ENCODE peak calls at places on chromosomes 13 and 19, in seven cellular contexts. O, E, C, U, A, Y and M are unnamed samples.

GRCh38 chr19:8456064-8456463 is 11.3 kb downstream of the HNRNPM start:
- DNase-seq in O (no peak), E (peak; percentile 39), C (no peak), U (no peak), A (no peak), Y (peak; percentile 61), M (peak; percentile 66)

GRCh38 chr13:102147353-102147752 is 254.5 kb downstream of the FGF14 start:
- DNase-seq in O (no peak), E (no peak), C (no peak), U (no peak), A (no peak), Y (no peak), M (no peak)

GRCh38 chr19:6125571-6125989 is 9.9 kb upstream of the ACSBG2 start:
- DNase-seq in O (peak; percentile 66), E (peak; percentile 35), C (peak; percentile 57), U (peak; percentile 60), A (peak; percentile 63), Y (no peak), M (no peak)

GRCh38 chr19:50203281-50204080 is at the start of gene MYH14:
- DNase-seq in O (peak; percentile 92), E (no peak), C (peak; percentile 68), U (peak; percentile 4), A (peak; percentile 85), Y (peak; percentile 97), M (peak; percentile 70)

GRCh38 chr19:23345838-23346237 is 49.4 kb downstream of the ZNF91 start:
- DNase-seq in O (no peak), E (no peak), C (no peak), U (no peak), A (no peak), Y (no peak), M (no peak)

GRCh38 chr19:10936661-10937084 is 8.1 kb downstream of the TIMM29 start:
- DNase-seq in O (no peak), E (peak; percentile 64), C (peak; percentile 63), U (peak; percentile 56), A (peak; percentile 61), Y (no peak), M (no peak)

GRCh38 chr13:51785592-51786424 is 18.2 kb downstream of the DHRS12 start:
- DNase-seq in O (no peak), E (no peak), C (no peak), U (no peak), A (peak; percentile 60), Y (peak; percentile 72), M (no peak)

GRCh38 chr19:58166708-58167280 is 16.1 kb upstream of the ZNF274 start:
- DNase-seq in O (no peak), E (no peak), C (no peak), U (no peak), A (no peak), Y (no peak), M (no peak)

GRCh38 chr13:93413972-93414717 is 187.5 kb downstream of the GPC6 start:
- DNase-seq in O (no peak), E (no peak), C (no peak), U (peak; percentile 8), A (no peak), Y (no peak), M (no peak)

GRCh38 chr13:41696163-41697003 is 239.0 kb downstream of the RGCC start:
- DNase-seq in O (no peak), E (no peak), C (no peak), U (peak; percentile 93), A (no peak), Y (no peak), M (no peak)

GRCh38 chr13:28719656-28720055 is 886 bp upstream of the SLC46A3 start:
- DNase-seq in O (no peak), E (no peak), C (no peak), U (peak; percentile 89), A (no peak), Y (no peak), M (no peak)

GRCh38 chr19:7505682-7506384 is 10.1 kb upstream of the ZNF358 start:
- DNase-seq in O (no peak), E (peak; percentile 29), C (peak; percentile 63), U (no peak), A (no peak), Y (no peak), M (no peak)

GRCh38 chr19:34320277-34320676 is 44.7 kb upstream of the GPI start:
- DNase-seq in O (no peak), E (no peak), C (no peak), U (no peak), A (no peak), Y (no peak), M (no peak)

GRCh38 chr19:55077106-55077505 is 1.4 kb downstream of the EPS8L1 start:
- DNase-seq in O (no peak), E (no peak), C (no peak), U (no peak), A (no peak), Y (no peak), M (no peak)

GRCh38 chr13:41356788-41357187 is 45.7 kb downstream of the NAA16 start:
- DNase-seq in O (no peak), E (no peak), C (no peak), U (no peak), A (no peak), Y (no peak), M (no peak)

GRCh38 chr13:38366954-38367645 is 17.4 kb downstream of the UFM1 start:
- DNase-seq in O (no peak), E (no peak), C (no peak), U (no peak), A (no peak), Y (no peak), M (no peak)

GRCh38 chr13:23984541-23984940 is 87.2 kb upstream of the C1QTNF9B start:
- DNase-seq in O (no peak), E (no peak), C (no peak), U (no peak), A (no peak), Y (no peak), M (no peak)

GRCh38 chr13:108662528-108662927 is 33.1 kb downstream of the MYO16 start:
- DNase-seq in O (no peak), E (no peak), C (no peak), U (no peak), A (no peak), Y (no peak), M (no peak)

GRCh38 chr13:89749888-89750287 is 1597.6 kb upstream of the MIR17HG start:
- DNase-seq in O (no peak), E (no peak), C (no peak), U (no peak), A (no peak), Y (no peak), M (no peak)

DNA sequence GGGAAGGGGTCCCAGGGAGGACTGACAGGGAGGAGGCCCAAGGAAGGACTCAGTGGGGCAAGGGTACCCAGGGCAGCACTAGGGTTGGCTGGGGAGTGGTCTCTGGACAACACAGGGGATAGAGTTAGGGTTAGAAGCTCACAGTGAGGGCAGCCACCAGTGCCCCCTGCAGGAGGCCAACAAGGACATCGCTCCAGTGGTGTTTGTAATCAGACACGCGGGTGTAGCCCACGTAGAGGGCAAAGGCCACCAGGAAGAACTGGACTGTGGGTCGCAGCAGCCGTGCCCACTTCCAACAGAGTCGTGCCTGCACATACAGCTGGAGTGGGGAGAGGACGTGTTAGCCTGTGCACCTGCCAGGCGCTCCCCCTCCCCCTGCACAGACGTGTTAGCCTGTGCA is 9.2 kb downstream of the PLPP2 start:
- DNase-seq in O (no peak), E (no peak), C (no peak), U (no peak), A (no peak), Y (peak; percentile 27), M (no peak)
- TF ChIP-seq CTCF in O (no peak), E (no peak), C (no peak), U (peak; percentile 26), A (no peak), Y (no peak), M (peak; percentile 27)

GRCh38 chr19:46454244-46454643 is 17.1 kb downstream of the PNMA8A start:
- DNase-seq in O (no peak), E (no peak), C (no peak), U (no peak), A (no peak), Y (no peak), M (no peak)

GRCh38 chr19:46453661-46454060 is 17.7 kb downstream of the PNMA8A start:
- DNase-seq in O (no peak), E (no peak), C (no peak), U (no peak), A (no peak), Y (no peak), M (peak; percentile 7)

GRCh38 chr19:46447824-46448223 is 19.1 kb upstream of the PNMA8C start:
- DNase-seq in O (no peak), E (no peak), C (no peak), U (no peak), A (peak; percentile 21), Y (no peak), M (no peak)

GRCh38 chr19:46448601-46449000 is 19.9 kb upstream of the PNMA8C start:
- DNase-seq in O (no peak), E (no peak), C (no peak), U (no peak), A (no peak), Y (no peak), M (no peak)

GRCh38 chr19:46451352-46451751 is 20.0 kb downstream of the PNMA8A start:
- DNase-seq in O (no peak), E (no peak), C (no peak), U (no peak), A (no peak), Y (no peak), M (no peak)
- TF ChIP-seq CTCF in O (no peak), E (no peak), C (no peak), U (no peak), A (no peak), Y (no peak), M (no peak)

GRCh38 chr19:18160441-18160791 is 7.5 kb downstream of the PIK3R2 start:
- DNase-seq in O (no peak), E (no peak), C (no peak), U (no peak), A (no peak), Y (no peak), M (no peak)

GRCh38 chr19:18156841-18157464 is 4.0 kb downstream of the PIK3R2 start:
- DNase-seq in O (peak; percentile 92), E (no peak), C (peak; percentile 97), U (peak; percentile 77), A (peak; percentile 90), Y (peak; percentile 91), M (peak; percentile 96)

GRCh38 chr19:18159810-18160209 is 6.8 kb downstream of the PIK3R2 start:
- DNase-seq in O (no peak), E (no peak), C (no peak), U (no peak), A (no peak), Y (no peak), M (no peak)

GRCh38 chr19:18157465-18158063 is 4.6 kb downstream of the PIK3R2 start:
- DNase-seq in O (no peak), E (no peak), C (peak; percentile 67), U (no peak), A (no peak), Y (no peak), M (no peak)

DNA sequence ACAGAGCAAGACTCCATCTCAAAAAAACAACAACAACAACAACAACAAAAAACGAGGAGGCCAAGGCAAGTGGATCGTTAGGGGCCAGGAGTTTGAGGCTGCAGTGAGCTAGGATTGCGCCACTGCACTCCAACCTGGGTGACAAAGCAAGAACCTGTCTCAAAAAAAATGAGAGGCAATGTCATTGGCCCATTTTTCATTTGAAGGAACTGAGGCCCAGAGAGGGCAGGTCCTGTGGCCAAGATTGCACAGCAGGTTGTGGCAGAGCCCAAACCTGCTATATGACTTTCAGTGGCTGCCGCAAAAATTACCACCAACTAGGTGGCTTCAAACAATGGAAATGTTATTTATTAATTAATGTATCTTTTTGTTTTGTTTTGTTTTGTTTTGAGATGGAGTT is 5.5 kb downstream of the PIK3R2 start:
- DNase-seq in O (no peak), E (no peak), C (no peak), U (no peak), A (no peak), Y (no peak), M (no peak)
- TF ChIP-seq CTCF in O (no peak), E (no peak), C (no peak), U (no peak), A (no peak), Y (no peak), M (no peak)

GRCh38 chr19:47157455-47158321 is 27.1 kb downstream of the SAE1 start:
- DNase-seq in O (no peak), E (peak; percentile 63), C (peak; percentile 28), U (peak; percentile 70), A (peak; percentile 68), Y (no peak), M (no peak)
- TF ChIP-seq CTCF in O (no peak), E (no peak), C (no peak), U (peak; percentile 33), A (no peak), Y (peak; percentile 5), M (no peak)